ENCODE peak calls at places on chromosomes 5 and 9, in six cellular contexts. S is cardiac muscle cell, R is CD14-positive monocyte, L is heart left ventricle, E is GM06990, F is lung. G is an unnamed sample.

GRCh38 chr5:14296533-14297331 is 153.6 kb downstream of the TRIO start:
- DNase-seq in S (no peak), R (no peak), L (no peak), E (no peak), F (no peak), G (no peak)

GRCh38 chr5:6453937-6454560 is 5.4 kb downstream of the UBE2QL1 start:
- DNase-seq in S (no peak), R (no peak), L (no peak), E (no peak), F (no peak), G (no peak)

GRCh38 chr5:149135536-149136201 is 5.6 kb upstream of the ABLIM3 start:
- DNase-seq in S (peak), R (no peak), L (no peak), E (no peak), F (no peak), G (no peak)

GRCh38 chr5:150046031-150046430 is 40.3 kb downstream of the CSF1R start:
- DNase-seq in S (no peak), R (no peak), L (no peak), E (no peak), F (no peak), G (no peak)

GRCh38 chr9:15837079-15837679 is 284.3 kb downstream of the CCDC171 start:
- DNase-seq in S (peak), R (no peak), L (no peak), E (no peak), F (no peak), G (peak)

GRCh38 chr5:42984307-42984706 is 55.8 kb downstream of the ANXA2R start:
- DNase-seq in S (no peak), R (no peak), L (no peak), E (no peak), F (no peak), G (no peak)

GRCh38 chr5:14176888-14177287 is 33.7 kb downstream of the TRIO start:
- DNase-seq in S (no peak), R (no peak), L (no peak), E (no peak), F (no peak), G (no peak)

GRCh38 chr5:102901821-102902448 is 146.8 kb downstream of the PAM start:
- DNase-seq in S (no peak), R (no peak), L (no peak), E (no peak), F (no peak), G (no peak)

GRCh38 chr9:37121881-37122280 is 1.5 kb downstream of the ZCCHC7 start:
- DNase-seq in S (no peak), R (no peak), L (no peak), E (no peak), F (no peak), G (no peak)

GRCh38 chr5:176647870-176648466 is 684 bp downstream of the TSPAN17 start:
- DNase-seq in S (peak), R (no peak), L (peak), E (no peak), F (peak), G (no peak)

GRCh38 chr5:89697581-89697980 is 712.0 kb downstream of the CETN3 start:
- DNase-seq in S (no peak), R (no peak), L (no peak), E (no peak), F (no peak), G (no peak)

GRCh38 chr5:171308453-171309275 is at the start of gene TLX3:
- DNase-seq in S (peak), R (no peak), L (no peak), E (no peak), F (no peak), G (no peak)

GRCh38 chr9:118108971-118109370 is 404.8 kb downstream of the TLR4 start:
- DNase-seq in S (no peak), R (no peak), L (no peak), E (no peak), F (no peak), G (no peak)

GRCh38 chr9:122360891-122361290 is 9.9 kb upstream of the PTGS1 start:
- DNase-seq in S (peak), R (no peak), L (no peak), E (no peak), F (no peak), G (no peak)

GRCh38 chr5:52738095-52738506 is 49.6 kb upstream of the ITGA1 start:
- DNase-seq in S (peak), R (no peak), L (no peak), E (no peak), F (no peak), G (no peak)

GRCh38 chr9:133499130-133499891 is 20.4 kb upstream of the SLC2A6 start:
- DNase-seq in S (no peak), R (no peak), L (peak), E (no peak), F (no peak), G (no peak)

GRCh38 chr5:39526914-39527477 is 102.2 kb upstream of the DAB2 start:
- DNase-seq in S (peak), R (peak), L (no peak), E (no peak), F (no peak), G (no peak)

GRCh38 chr5:139645495-139645871 is 2.7 kb upstream of the CXXC5 start:
- DNase-seq in S (no peak), R (no peak), L (peak), E (no peak), F (no peak), G (no peak)

GRCh38 chr9:127899200-127899943 is at the start of gene ST6GALNAC6:
- DNase-seq in S (peak), R (no peak), L (peak), E (peak), F (no peak), G (peak)

GRCh38 chr9:76893395-76893932 is 12.4 kb downstream of the PRUNE2 start:
- DNase-seq in S (no peak), R (no peak), L (no peak), E (no peak), F (no peak), G (no peak)

GRCh38 chr9:107999011-107999410 is 509.4 kb upstream of the KLF4 start:
- DNase-seq in S (no peak), R (no peak), L (no peak), E (no peak), F (no peak), G (no peak)

GRCh38 chr9:114446036-114446435 is 58.3 kb upstream of the AKNA start:
- DNase-seq in S (peak), R (no peak), L (no peak), E (no peak), F (no peak), G (no peak)

GRCh38 chr9:70924380-70924779 is 197.0 kb downstream of the TRPM3 start:
- DNase-seq in S (peak), R (no peak), L (no peak), E (no peak), F (no peak), G (no peak)

GRCh38 chr5:51053361-51053760 is 329.9 kb upstream of the ISL1 start:
- DNase-seq in S (no peak), R (no peak), L (no peak), E (no peak), F (no peak), G (no peak)

GRCh38 chr5:65012411-65012972 is 243.8 kb downstream of the CWC27 start:
- DNase-seq in S (no peak), R (no peak), L (no peak), E (no peak), F (no peak), G (no peak)

GRCh38 chr5:33313150-33313549 is 127.6 kb upstream of the TARS1 start:
- DNase-seq in S (peak), R (no peak), L (no peak), E (no peak), F (no peak), G (no peak)

GRCh38 chr9:17134396-17134842 is 421 bp upstream of the CNTLN start:
- DNase-seq in S (peak), R (no peak), L (no peak), E (no peak), F (no peak), G (no peak)

GRCh38 chr9:127283917-127284316 is 19.3 kb downstream of the GARNL3 start:
- DNase-seq in S (peak), R (no peak), L (no peak), E (no peak), F (no peak), G (no peak)

GRCh38 chr5:134079748-134080581 is 34.5 kb upstream of the TCF7 start:
- DNase-seq in S (no peak), R (no peak), L (no peak), E (no peak), F (no peak), G (no peak)

GRCh38 chr9:16410601-16411285 is 459.7 kb downstream of the BNC2 start:
- DNase-seq in S (peak), R (no peak), L (no peak), E (no peak), F (no peak), G (no peak)

GRCh38 chr5:137957948-137958347 is 68.7 kb downstream of the PKD2L2 start:
- DNase-seq in S (peak), R (no peak), L (no peak), E (no peak), F (no peak), G (no peak)

GRCh38 chr5:109863752-109864151 is 174.0 kb downstream of the MAN2A1 start:
- DNase-seq in S (peak), R (no peak), L (no peak), E (no peak), F (no peak), G (no peak)

GRCh38 chr5:21791304-21791703 is 1061.8 kb downstream of the CDH12 start:
- DNase-seq in S (no peak), R (no peak), L (no peak), E (no peak), F (no peak), G (no peak)

GRCh38 chr5:121962347-121962670 is 534 bp downstream of the SRFBP1 start:
- DNase-seq in S (no peak), R (no peak), L (no peak), E (peak), F (no peak), G (peak)

GRCh38 chr9:131410051-131410491 is 16.2 kb downstream of the PRRC2B start:
- DNase-seq in S (peak), R (no peak), L (no peak), E (no peak), F (no peak), G (no peak)

GRCh38 chr5:81878333-81878732 is 93.5 kb upstream of the ATG10 start:
- DNase-seq in S (peak), R (no peak), L (no peak), E (no peak), F (no peak), G (no peak)

GRCh38 chr9:128498911-128499310 is 5.6 kb upstream of the GLE1 start:
- DNase-seq in S (no peak), R (no peak), L (no peak), E (no peak), F (no peak), G (no peak)

GRCh38 chr9:35660966-35661413 is 2.9 kb downstream of the CCDC107 start:
- DNase-seq in S (peak), R (no peak), L (no peak), E (no peak), F (no peak), G (no peak)
- TF ChIP-seq CTCF in S (peak), R (no peak), L (peak), E (peak), F (peak), G (peak)

DNA sequence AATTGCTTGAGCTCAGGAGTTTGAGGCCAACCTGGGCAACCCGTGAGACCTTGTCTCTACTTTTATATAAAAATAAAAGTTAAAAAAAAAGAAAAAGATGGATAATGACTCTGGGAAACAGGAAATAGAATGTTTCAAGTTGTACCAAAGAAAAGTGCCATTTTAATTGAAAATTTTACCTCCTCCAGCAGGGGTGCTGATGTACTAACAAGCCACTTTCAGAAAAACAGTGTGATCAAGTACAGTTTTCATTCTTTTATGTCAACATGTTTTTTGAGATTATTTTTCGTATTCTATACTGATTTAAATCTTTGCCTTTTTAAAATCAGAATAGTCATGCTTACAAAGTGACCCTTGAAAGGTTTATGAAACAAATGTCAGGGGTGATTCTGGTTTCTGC is 30.8 kb downstream of the F2R start:
- DNase-seq in S (no peak), R (no peak), L (no peak), E (no peak), F (no peak), G (no peak)
- TF ChIP-seq CTCF in S (peak), R (no peak), L (no peak), E (peak), F (no peak), G (no peak)

DNA sequence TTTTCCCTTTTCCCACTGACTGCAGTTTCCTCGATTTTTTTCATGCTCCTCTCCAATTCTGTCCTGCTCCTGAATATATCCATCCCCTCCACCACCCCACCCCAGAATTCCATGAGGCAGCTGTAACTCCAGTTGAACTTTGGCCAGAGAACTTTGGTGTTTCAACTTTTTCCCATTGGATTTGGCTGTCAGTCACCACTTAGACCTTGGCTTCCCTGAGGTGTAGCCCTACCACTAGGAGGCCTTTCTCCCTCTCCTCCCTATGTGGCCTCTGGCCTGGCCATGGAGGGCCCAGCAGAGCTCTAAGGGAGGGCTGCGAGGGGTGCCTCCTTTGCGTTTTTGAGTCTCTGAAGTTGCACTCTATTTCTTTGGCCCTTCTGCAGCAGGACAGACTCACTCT is 261.3 kb downstream of the PIK3R1 start:
- DNase-seq in S (no peak), R (no peak), L (no peak), E (no peak), F (no peak), G (no peak)
- TF ChIP-seq CTCF in S (peak), R (no peak), L (no peak), E (peak), F (no peak), G (no peak)

GRCh38 chr9:121075251-121076036 is 689 bp downstream of the CNTRL start:
- DNase-seq in S (no peak), R (no peak), L (no peak), E (no peak), F (no peak), G (peak)
- TF ChIP-seq CTCF in S (no peak), R (no peak), L (no peak), E (no peak), F (no peak), G (peak)